ENCODE peak calls at places on chromosomes 13 and 19, in four cellular contexts. One of them, this sample, is unnamed.

GRCh38 chr13:63942372-63942771 is 2526.7 kb upstream of the PCDH20 start:
- DNase-seq in thyroid gland: peak; percentile 22
- DNase-seq in A673: no peak
- DNase-seq in heart left ventricle: no peak
- DNase-seq in this sample: no peak

GRCh38 chr13:49419292-49419691 is 24.6 kb downstream of the CAB39L start:
- DNase-seq in thyroid gland: no peak
- DNase-seq in A673: no peak
- DNase-seq in heart left ventricle: no peak
- DNase-seq in this sample: no peak

GRCh38 chr19:38569368-38569983 is 48.3 kb downstream of the MAP4K1 start:
- DNase-seq in thyroid gland: no peak
- DNase-seq in A673: no peak
- DNase-seq in heart left ventricle: no peak
- DNase-seq in this sample: no peak

GRCh38 chr19:29404951-29405727 is 120.7 kb upstream of the VSTM2B start:
- DNase-seq in thyroid gland: no peak
- DNase-seq in A673: no peak
- DNase-seq in heart left ventricle: no peak
- DNase-seq in this sample: no peak

GRCh38 chr19:56725829-56726424 is 54.4 kb upstream of the ZNF835 start:
- DNase-seq in thyroid gland: peak; percentile 4
- DNase-seq in A673: peak; percentile 41
- DNase-seq in heart left ventricle: no peak
- DNase-seq in this sample: no peak

GRCh38 chr19:48390188-48391099 is 907 bp downstream of the KDELR1 start:
- DNase-seq in thyroid gland: peak; percentile 64
- DNase-seq in A673: peak; percentile 74
- DNase-seq in heart left ventricle: peak; percentile 80
- DNase-seq in this sample: peak; percentile 50

GRCh38 chr19:48760514-48761221 is 5.3 kb downstream of the FGF21 start:
- DNase-seq in thyroid gland: no peak
- DNase-seq in A673: no peak
- DNase-seq in heart left ventricle: no peak
- DNase-seq in this sample: no peak

GRCh38 chr13:42354246-42355117 is 82.5 kb downstream of the AKAP11 start:
- DNase-seq in thyroid gland: no peak
- DNase-seq in A673: peak; percentile 90
- DNase-seq in heart left ventricle: no peak
- DNase-seq in this sample: no peak

GRCh38 chr13:38308736-38309135 is 40.9 kb upstream of the UFM1 start:
- DNase-seq in thyroid gland: no peak
- DNase-seq in A673: no peak
- DNase-seq in heart left ventricle: no peak
- DNase-seq in this sample: no peak

GRCh38 chr19:30029721-30030510 is 87.9 kb downstream of the URI1 start:
- DNase-seq in thyroid gland: no peak
- DNase-seq in A673: no peak
- DNase-seq in heart left ventricle: no peak
- DNase-seq in this sample: no peak

GRCh38 chr13:20332361-20333096 is 100.4 kb upstream of the GJB6 start:
- DNase-seq in thyroid gland: no peak
- DNase-seq in A673: peak; percentile 55
- DNase-seq in heart left ventricle: no peak
- DNase-seq in this sample: no peak

GRCh38 chr13:28636078-28636477 is 22.9 kb upstream of the POMP start:
- DNase-seq in thyroid gland: no peak
- DNase-seq in A673: no peak
- DNase-seq in heart left ventricle: no peak
- DNase-seq in this sample: no peak

GRCh38 chr13:98372886-98373285 is 195.8 kb upstream of the RNF113B start:
- DNase-seq in thyroid gland: peak; percentile 44
- DNase-seq in A673: no peak
- DNase-seq in heart left ventricle: no peak
- DNase-seq in this sample: no peak

GRCh38 chr19:29003641-29004409 is 209.1 kb downstream of the UQCRFS1 start:
- DNase-seq in thyroid gland: no peak
- DNase-seq in A673: no peak
- DNase-seq in heart left ventricle: no peak
- DNase-seq in this sample: no peak

GRCh38 chr19:6064016-6064702 is 46.1 kb downstream of the RFX2 start:
- DNase-seq in thyroid gland: no peak
- DNase-seq in A673: no peak
- DNase-seq in heart left ventricle: no peak
- DNase-seq in this sample: no peak

GRCh38 chr13:113855012-113855921 is 8.6 kb downstream of the GAS6 start:
- DNase-seq in thyroid gland: no peak
- DNase-seq in A673: no peak
- DNase-seq in heart left ventricle: peak; percentile 80
- DNase-seq in this sample: peak; percentile 51

GRCh38 chr13:21637296-21637695 is 33.3 kb upstream of the MICU2 start:
- DNase-seq in thyroid gland: peak; percentile 88
- DNase-seq in A673: no peak
- DNase-seq in heart left ventricle: no peak
- DNase-seq in this sample: no peak

GRCh38 chr19:3440082-3440481 is 40.2 kb downstream of the SMIM24 start:
- DNase-seq in thyroid gland: no peak
- DNase-seq in A673: peak; percentile 45
- DNase-seq in heart left ventricle: no peak
- DNase-seq in this sample: no peak

GRCh38 chr19:5103061-5103701 is 134.3 kb downstream of the KDM4B start:
- DNase-seq in thyroid gland: peak; percentile 92
- DNase-seq in A673: peak; percentile 80
- DNase-seq in heart left ventricle: peak; percentile 79
- DNase-seq in this sample: peak; percentile 70

GRCh38 chr13:104171132-104171531 is 1104.9 kb upstream of the SLC10A2 start:
- DNase-seq in thyroid gland: no peak
- DNase-seq in A673: no peak
- DNase-seq in heart left ventricle: no peak
- DNase-seq in this sample: no peak

GRCh38 chr13:41746259-41746658 is 214.7 kb downstream of the VWA8 start:
- DNase-seq in thyroid gland: no peak
- DNase-seq in A673: peak; percentile 6
- DNase-seq in heart left ventricle: no peak
- DNase-seq in this sample: no peak

GRCh38 chr19:51456541-51457290 is 1.5 kb downstream of the SIGLEC8 start:
- DNase-seq in thyroid gland: no peak
- DNase-seq in A673: no peak
- DNase-seq in heart left ventricle: no peak
- DNase-seq in this sample: no peak

DNA sequence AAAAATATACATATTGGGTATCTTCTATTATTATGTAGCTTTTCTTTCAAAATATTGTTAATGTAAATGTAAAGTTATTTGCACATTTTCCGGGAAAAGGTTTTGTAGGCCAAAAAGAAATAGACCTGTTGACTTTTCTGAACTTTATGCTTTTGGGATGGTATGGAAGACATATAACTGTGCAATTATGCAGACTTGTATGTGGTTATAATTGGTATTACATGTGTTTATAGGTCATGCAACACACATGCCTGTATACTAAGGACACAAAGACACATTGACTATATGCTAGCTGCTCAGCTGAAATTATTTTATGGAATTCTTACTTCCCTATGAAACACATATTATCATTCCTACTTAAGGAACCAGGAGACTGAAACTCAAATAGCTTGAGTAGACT is 2.3 kb upstream of the NBEA start:
- DNase-seq in thyroid gland: no peak
- DNase-seq in A673: no peak
- DNase-seq in heart left ventricle: no peak
- DNase-seq in this sample: no peak
- TF ChIP-seq CTCF in thyroid gland: no peak
- TF ChIP-seq CTCF in A673: no peak
- TF ChIP-seq CTCF in heart left ventricle: no peak
- TF ChIP-seq CTCF in this sample: no peak

GRCh38 chr19:13005253-13005652 is 10.0 kb downstream of the NFIX start:
- DNase-seq in thyroid gland: no peak
- DNase-seq in A673: no peak
- DNase-seq in heart left ventricle: no peak
- DNase-seq in this sample: no peak

GRCh38 chr19:13004273-13004672 is 9.0 kb downstream of the NFIX start:
- DNase-seq in thyroid gland: no peak
- DNase-seq in A673: no peak
- DNase-seq in heart left ventricle: no peak
- DNase-seq in this sample: no peak

GRCh38 chr19:13005861-13006370 is 10.6 kb downstream of the NFIX start:
- DNase-seq in thyroid gland: peak; percentile 46
- DNase-seq in A673: no peak
- DNase-seq in heart left ventricle: no peak
- DNase-seq in this sample: no peak

GRCh38 chr19:13007292-13008045 is 12.2 kb downstream of the NFIX start:
- DNase-seq in thyroid gland: peak; percentile 94
- DNase-seq in A673: no peak
- DNase-seq in heart left ventricle: peak; percentile 69
- DNase-seq in this sample: peak; percentile 88

DNA sequence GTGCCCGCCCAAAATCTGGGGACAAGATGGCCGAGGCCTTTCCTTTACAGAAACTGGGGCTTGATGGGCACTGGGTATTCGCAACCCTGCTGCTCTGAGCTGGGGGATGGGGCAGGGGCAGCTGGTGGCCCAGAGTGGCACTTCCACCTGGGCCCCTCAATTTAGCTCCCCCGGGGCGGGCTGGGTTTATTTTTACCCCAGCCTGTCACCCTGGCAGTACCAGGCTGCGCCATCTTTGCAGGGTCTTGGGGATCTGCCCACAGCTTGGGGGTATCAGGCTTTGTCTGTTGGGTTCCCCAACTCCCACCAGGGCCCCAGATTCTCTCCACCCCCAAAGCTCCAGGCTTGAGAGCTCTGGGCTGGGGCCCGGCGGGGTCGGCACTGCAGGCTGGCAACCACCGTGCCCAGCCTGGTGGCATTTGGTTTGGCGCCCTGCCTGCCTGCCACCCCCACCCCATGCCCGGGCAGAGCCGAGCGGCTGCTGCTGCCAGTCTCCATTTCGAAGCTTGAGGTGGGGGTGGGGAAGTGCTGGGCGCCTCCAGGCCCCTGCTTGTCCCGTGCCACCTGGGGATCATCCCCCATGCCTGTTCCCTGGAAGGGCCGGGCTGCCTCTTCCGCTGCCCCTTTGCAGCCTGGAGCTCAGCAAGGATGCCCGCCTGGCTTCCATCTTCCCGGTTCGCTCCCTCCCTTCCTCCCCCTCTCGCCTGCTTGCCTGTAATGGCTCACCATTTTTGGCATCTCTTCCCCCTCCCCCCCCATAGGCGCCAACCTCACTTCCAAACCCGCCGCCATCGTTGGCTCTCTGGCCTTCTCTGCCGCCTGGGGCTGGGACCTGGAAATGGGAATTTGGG is 11.4 kb downstream of the NFIX start:
- DNase-seq in thyroid gland: peak; percentile 55
- DNase-seq in A673: no peak
- DNase-seq in heart left ventricle: no peak
- DNase-seq in this sample: no peak
- H3K27ac ChIP-seq in thyroid gland: peak overlapping the region; percentile 86
- H3K27ac ChIP-seq in A673: no peak overlapping the region
- H3K27ac ChIP-seq in heart left ventricle: peak overlapping the region; percentile 78
- H3K27ac ChIP-seq in this sample: peak overlapping the region; percentile 94

DNA sequence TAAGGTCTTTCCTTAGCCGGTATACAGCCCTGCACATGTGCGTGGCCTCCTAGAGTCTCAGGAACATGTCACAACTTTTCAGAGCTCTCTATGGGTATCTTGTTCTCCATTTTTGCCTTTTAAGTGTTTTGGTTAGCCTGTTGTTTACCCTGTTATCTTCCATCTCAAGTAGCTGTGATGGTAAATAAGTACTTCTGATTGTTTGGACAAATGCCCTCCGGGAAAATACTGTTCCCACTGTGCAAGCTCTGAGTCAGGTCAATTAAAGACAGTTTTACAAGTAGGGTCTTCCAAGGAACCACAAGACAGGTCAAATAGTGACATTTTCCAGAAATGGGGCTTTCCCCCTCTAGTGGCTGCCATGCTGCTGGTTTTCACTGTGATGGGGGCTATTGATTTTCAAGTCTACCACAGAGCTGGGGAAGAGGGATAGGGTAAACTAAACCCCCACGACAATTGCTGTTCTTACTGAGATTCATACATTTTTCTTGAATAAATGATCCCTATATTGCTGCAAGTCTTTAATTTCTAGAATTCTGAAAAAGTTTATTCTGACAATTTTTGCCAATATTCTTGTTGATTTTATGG is 109.5 kb downstream of the TM9SF2 start:
- DNase-seq in thyroid gland: no peak
- DNase-seq in A673: peak; percentile 32
- DNase-seq in heart left ventricle: no peak
- DNase-seq in this sample: no peak
- TF ChIP-seq CTCF in thyroid gland: no peak
- TF ChIP-seq CTCF in A673: peak; percentile 46
- TF ChIP-seq CTCF in heart left ventricle: no peak
- TF ChIP-seq CTCF in this sample: no peak

DNA sequence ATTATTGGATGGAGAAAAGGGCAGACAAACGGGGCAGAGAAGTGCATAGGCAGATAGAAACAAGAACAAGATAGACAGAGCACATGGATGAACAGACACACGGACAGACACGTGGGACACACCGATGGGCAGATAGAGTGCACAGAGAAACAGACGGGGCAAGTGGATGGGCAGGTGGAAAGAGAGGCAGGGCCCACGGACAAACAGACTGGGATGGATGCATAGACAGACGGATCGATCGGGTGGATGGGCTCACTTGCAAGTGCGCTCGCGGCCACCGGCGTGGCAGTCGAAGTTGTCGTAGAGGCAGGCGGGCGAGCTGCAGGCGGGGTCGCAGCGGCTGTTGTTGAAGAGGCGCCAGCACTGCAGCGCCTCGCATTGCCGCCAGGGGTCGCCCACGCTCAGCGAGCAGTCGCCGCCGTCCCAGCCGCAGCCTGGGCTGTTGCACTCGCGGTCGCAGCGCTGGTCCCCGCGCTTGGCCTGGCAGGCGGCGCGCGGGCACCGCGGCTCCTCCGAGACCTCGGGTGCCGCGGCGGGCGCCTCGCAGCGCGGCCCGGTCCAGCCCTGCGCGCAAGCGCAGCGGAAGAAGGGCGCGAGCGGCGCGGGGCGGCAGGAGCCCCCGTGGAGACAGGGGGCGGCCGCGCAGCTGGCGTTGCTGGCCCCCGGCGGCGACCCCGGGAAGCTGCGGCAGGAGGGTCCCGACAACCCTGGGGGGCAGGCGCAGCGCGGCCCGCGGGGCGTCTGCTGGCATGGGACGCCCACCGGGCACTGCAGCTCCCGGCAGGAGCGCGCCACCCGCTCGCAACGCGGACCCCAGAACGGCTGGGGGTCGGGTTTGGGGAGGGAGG is 23.3 kb downstream of the NOTCH3 start:
- DNase-seq in thyroid gland: peak; percentile 80
- DNase-seq in A673: peak; percentile 89
- DNase-seq in heart left ventricle: peak; percentile 81
- DNase-seq in this sample: peak; percentile 50
- H3K27ac ChIP-seq in thyroid gland: no peak overlapping the region
- H3K27ac ChIP-seq in A673: no peak overlapping the region
- H3K27ac ChIP-seq in heart left ventricle: no peak overlapping the region
- H3K27ac ChIP-seq in this sample: no peak overlapping the region